ENCODE peak calls at places on chromosomes 4 and X, in nine cellular contexts. One of them, this sample, is unnamed.
A peak's percentile ranks its signal among the peaks of the same experiment; 100 is the strongest.

GRCh38 chr4:87014284-87014782 is 79.5 kb downstream of the AFF1 start:
- DNase-seq in adipocyte: peak; percentile 74
- DNase-seq in GM23248: peak; percentile 51
- DNase-seq in fibroblast of lung: no peak
- DNase-seq in IMR-90: peak; percentile 39
- DNase-seq in mesendoderm: no peak
- DNase-seq in MM.1S: no peak
- DNase-seq in H9: no peak
- DNase-seq in H1: no peak
- DNase-seq in this sample: peak; percentile 14

GRCh38 chr4:7761720-7762119 is 177.9 kb downstream of the AFAP1 start:
- DNase-seq in H9: peak; percentile 80
- DNase-seq in mesendoderm: peak; percentile 74
- DNase-seq in H1: peak; percentile 83
- DNase-seq in MM.1S: peak; percentile 31
- DNase-seq in IMR-90: peak; percentile 34
- DNase-seq in fibroblast of lung: peak; percentile 50
- DNase-seq in adipocyte: peak; percentile 54
- DNase-seq in GM23248: peak; percentile 75
- DNase-seq in this sample: peak; percentile 27

GRCh38 chrX:150372756-150373155 is 9.6 kb downstream of the MAMLD1 start:
- DNase-seq in H9: no peak
- DNase-seq in mesendoderm: no peak
- DNase-seq in IMR-90: no peak
- DNase-seq in adipocyte: no peak
- DNase-seq in MM.1S: no peak
- DNase-seq in GM23248: no peak
- DNase-seq in fibroblast of lung: no peak
- DNase-seq in H1: no peak
- DNase-seq in this sample: no peak

GRCh38 chr4:151227731-151228130 is 49.2 kb upstream of the PRSS48 start:
- DNase-seq in H9: no peak
- DNase-seq in GM23248: peak; percentile 93
- DNase-seq in H1: no peak
- DNase-seq in adipocyte: peak; percentile 94
- DNase-seq in mesendoderm: peak; percentile 57
- DNase-seq in fibroblast of lung: peak; percentile 85
- DNase-seq in IMR-90: peak; percentile 78
- DNase-seq in MM.1S: no peak
- DNase-seq in this sample: peak; percentile 35

GRCh38 chrX:148193759-148194158 is 212.6 kb downstream of the FMR1NB start:
- DNase-seq in MM.1S: no peak
- DNase-seq in adipocyte: no peak
- DNase-seq in fibroblast of lung: no peak
- DNase-seq in mesendoderm: peak; percentile 41
- DNase-seq in H1: no peak
- DNase-seq in H9: no peak
- DNase-seq in IMR-90: no peak
- DNase-seq in GM23248: no peak
- DNase-seq in this sample: no peak

GRCh38 chr4:120261117-120261516 is 194.5 kb upstream of the MAD2L1 start:
- DNase-seq in IMR-90: no peak
- DNase-seq in H9: no peak
- DNase-seq in adipocyte: no peak
- DNase-seq in fibroblast of lung: no peak
- DNase-seq in mesendoderm: no peak
- DNase-seq in GM23248: no peak
- DNase-seq in H1: no peak
- DNase-seq in MM.1S: no peak
- DNase-seq in this sample: no peak

GRCh38 chr4:53706422-53707032 is 115.2 kb upstream of the LNX1 start:
- DNase-seq in IMR-90: peak; percentile 71
- DNase-seq in GM23248: peak; percentile 79
- DNase-seq in adipocyte: peak; percentile 89
- DNase-seq in MM.1S: peak; percentile 66
- DNase-seq in fibroblast of lung: peak; percentile 54
- DNase-seq in mesendoderm: peak; percentile 74
- DNase-seq in H9: no peak
- DNase-seq in H1: no peak
- DNase-seq in this sample: peak; percentile 87

GRCh38 chrX:44224760-44225159 is 118.7 kb downstream of the EFHC2 start:
- DNase-seq in adipocyte: no peak
- DNase-seq in fibroblast of lung: no peak
- DNase-seq in MM.1S: no peak
- DNase-seq in H1: no peak
- DNase-seq in IMR-90: no peak
- DNase-seq in GM23248: no peak
- DNase-seq in mesendoderm: no peak
- DNase-seq in H9: no peak
- DNase-seq in this sample: no peak

GRCh38 chr4:3911252-3911856 is 145.2 kb downstream of the ADRA2C start:
- DNase-seq in fibroblast of lung: no peak
- DNase-seq in MM.1S: no peak
- DNase-seq in GM23248: no peak
- DNase-seq in adipocyte: no peak
- DNase-seq in H1: no peak
- DNase-seq in H9: no peak
- DNase-seq in mesendoderm: no peak
- DNase-seq in IMR-90: no peak
- DNase-seq in this sample: no peak

GRCh38 chr4:117135634-117136354 is 50.4 kb upstream of the TRAM1L1 start:
- DNase-seq in adipocyte: no peak
- DNase-seq in H9: no peak
- DNase-seq in MM.1S: peak; percentile 13
- DNase-seq in mesendoderm: peak; percentile 36
- DNase-seq in GM23248: no peak
- DNase-seq in fibroblast of lung: peak; percentile 8
- DNase-seq in IMR-90: no peak
- DNase-seq in H1: no peak
- DNase-seq in this sample: peak; percentile 42

GRCh38 chr4:148092316-148093014 is 349.7 kb downstream of the NR3C2 start:
- DNase-seq in GM23248: no peak
- DNase-seq in adipocyte: no peak
- DNase-seq in mesendoderm: no peak
- DNase-seq in fibroblast of lung: peak; percentile 25
- DNase-seq in MM.1S: no peak
- DNase-seq in H1: no peak
- DNase-seq in IMR-90: peak; percentile 21
- DNase-seq in H9: no peak
- DNase-seq in this sample: no peak

GRCh38 chr4:163527172-163527571 is 32.7 kb downstream of the TMA16 start:
- DNase-seq in MM.1S: no peak
- DNase-seq in H1: no peak
- DNase-seq in mesendoderm: no peak
- DNase-seq in IMR-90: no peak
- DNase-seq in GM23248: no peak
- DNase-seq in H9: no peak
- DNase-seq in fibroblast of lung: no peak
- DNase-seq in adipocyte: no peak
- DNase-seq in this sample: no peak

GRCh38 chr4:67885727-67886126 is 1.9 kb upstream of the TMPRSS11D start:
- DNase-seq in fibroblast of lung: peak; percentile 97
- DNase-seq in mesendoderm: peak; percentile 59
- DNase-seq in IMR-90: peak; percentile 98
- DNase-seq in MM.1S: no peak
- DNase-seq in GM23248: peak; percentile 96
- DNase-seq in adipocyte: peak; percentile 76
- DNase-seq in H1: no peak
- DNase-seq in H9: no peak
- DNase-seq in this sample: peak; percentile 94

GRCh38 chr4:139316733-139317132 is 14.5 kb upstream of the NDUFC1 start:
- DNase-seq in H1: no peak
- DNase-seq in mesendoderm: no peak
- DNase-seq in adipocyte: no peak
- DNase-seq in MM.1S: no peak
- DNase-seq in IMR-90: no peak
- DNase-seq in H9: no peak
- DNase-seq in fibroblast of lung: no peak
- DNase-seq in GM23248: no peak
- DNase-seq in this sample: no peak

GRCh38 chrX:16851421-16851820 is 18.7 kb downstream of the RBBP7 start:
- DNase-seq in adipocyte: peak; percentile 44
- DNase-seq in GM23248: peak; percentile 48
- DNase-seq in H1: no peak
- DNase-seq in fibroblast of lung: no peak
- DNase-seq in H9: no peak
- DNase-seq in MM.1S: no peak
- DNase-seq in IMR-90: peak; percentile 27
- DNase-seq in mesendoderm: no peak
- DNase-seq in this sample: no peak

GRCh38 chr4:133058701-133059100 is 90.4 kb upstream of the PCDH10 start:
- DNase-seq in H1: no peak
- DNase-seq in GM23248: no peak
- DNase-seq in adipocyte: peak; percentile 29
- DNase-seq in fibroblast of lung: peak; percentile 1
- DNase-seq in MM.1S: no peak
- DNase-seq in H9: peak; percentile 28
- DNase-seq in mesendoderm: peak; percentile 63
- DNase-seq in IMR-90: no peak
- DNase-seq in this sample: no peak

GRCh38 chrX:71871367-71871766 is 39.3 kb upstream of the NHSL2 start:
- DNase-seq in adipocyte: no peak
- DNase-seq in fibroblast of lung: peak; percentile 89
- DNase-seq in GM23248: peak; percentile 51
- DNase-seq in MM.1S: no peak
- DNase-seq in mesendoderm: peak; percentile 45
- DNase-seq in H9: no peak
- DNase-seq in IMR-90: peak; percentile 31
- DNase-seq in H1: no peak
- DNase-seq in this sample: peak; percentile 32

GRCh38 chr4:102420563-102421221 is 75.4 kb upstream of the SLC39A8 start:
- DNase-seq in GM23248: peak; percentile 54
- DNase-seq in fibroblast of lung: no peak
- DNase-seq in MM.1S: no peak
- DNase-seq in mesendoderm: no peak
- DNase-seq in H1: no peak
- DNase-seq in H9: no peak
- DNase-seq in adipocyte: peak; percentile 59
- DNase-seq in IMR-90: peak; percentile 26
- DNase-seq in this sample: peak; percentile 60

GRCh38 chrX:116490091-116490490 is 27.3 kb upstream of the CT83 start:
- DNase-seq in MM.1S: no peak
- DNase-seq in H1: no peak
- DNase-seq in adipocyte: peak; percentile 35
- DNase-seq in H9: no peak
- DNase-seq in IMR-90: no peak
- DNase-seq in mesendoderm: no peak
- DNase-seq in fibroblast of lung: no peak
- DNase-seq in GM23248: peak; percentile 19
- DNase-seq in this sample: peak; percentile 32

GRCh38 chr4:76982638-76983579 is 33.4 kb downstream of the SEPTIN11 start:
- DNase-seq in GM23248: peak; percentile 31
- DNase-seq in adipocyte: peak; percentile 54
- DNase-seq in mesendoderm: no peak
- DNase-seq in IMR-90: peak; percentile 54
- DNase-seq in H1: no peak
- DNase-seq in MM.1S: peak; percentile 72
- DNase-seq in H9: no peak
- DNase-seq in fibroblast of lung: peak; percentile 64
- DNase-seq in this sample: no peak
- H3K9ac ChIP-seq in GM23248: peak overlapping the region; percentile 78
- H3K9ac ChIP-seq in adipocyte: peak overlapping the region; percentile 22
- H3K9ac ChIP-seq in mesendoderm: no peak overlapping the region
- H3K9ac ChIP-seq in IMR-90: peak overlapping the region; percentile 15
- H3K9ac ChIP-seq in H1: no peak overlapping the region
- H3K9ac ChIP-seq in MM.1S: peak overlapping the region; percentile 1
- H3K9ac ChIP-seq in H9: no peak overlapping the region
- H3K9ac ChIP-seq in fibroblast of lung: no peak overlapping the region
- H3K9ac ChIP-seq in this sample: no peak overlapping the region

GRCh38 chr4:83112678-83113428 is 1.7 kb downstream of the PLAC8 start:
- DNase-seq in GM23248: peak; percentile 13
- DNase-seq in adipocyte: peak; percentile 54
- DNase-seq in mesendoderm: no peak
- DNase-seq in fibroblast of lung: peak; percentile 78
- DNase-seq in IMR-90: peak; percentile 12
- DNase-seq in H1: no peak
- DNase-seq in H9: no peak
- DNase-seq in MM.1S: peak; percentile 17
- DNase-seq in this sample: no peak
- H3K9ac ChIP-seq in GM23248: no peak overlapping the region
- H3K9ac ChIP-seq in adipocyte: no peak overlapping the region
- H3K9ac ChIP-seq in mesendoderm: no peak overlapping the region
- H3K9ac ChIP-seq in fibroblast of lung: no peak overlapping the region
- H3K9ac ChIP-seq in IMR-90: no peak overlapping the region
- H3K9ac ChIP-seq in H1: no peak overlapping the region
- H3K9ac ChIP-seq in H9: no peak overlapping the region
- H3K9ac ChIP-seq in MM.1S: peak overlapping the region; percentile 28
- H3K9ac ChIP-seq in this sample: no peak overlapping the region

DNA sequence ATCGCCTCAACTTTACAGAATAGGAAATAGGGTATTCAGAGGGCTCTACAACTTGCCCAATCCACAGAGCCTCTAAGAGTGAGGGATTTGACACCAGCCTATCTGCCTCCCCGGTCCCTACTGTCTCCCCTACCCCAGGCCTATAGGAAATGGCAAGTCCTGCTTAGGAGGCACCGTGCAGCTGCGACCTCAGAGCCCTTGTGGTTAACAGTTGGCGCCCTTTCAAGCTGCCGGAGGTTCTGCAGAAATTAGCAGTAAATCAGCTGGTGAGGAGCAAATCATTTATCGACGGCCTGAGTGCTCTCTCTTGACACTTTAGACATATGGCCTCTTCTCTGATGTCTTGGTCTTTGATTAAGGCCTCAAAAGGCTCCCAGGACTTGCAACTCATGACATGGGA is 96.9 kb downstream of the CLNK start:
- DNase-seq in IMR-90: no peak
- DNase-seq in H1: no peak
- DNase-seq in adipocyte: no peak
- DNase-seq in MM.1S: no peak
- DNase-seq in GM23248: no peak
- DNase-seq in H9: no peak
- DNase-seq in fibroblast of lung: peak; percentile 45
- DNase-seq in mesendoderm: peak; percentile 81
- DNase-seq in this sample: no peak
- H3K9ac ChIP-seq in IMR-90: no peak overlapping the region
- H3K9ac ChIP-seq in H1: no peak overlapping the region
- H3K9ac ChIP-seq in adipocyte: no peak overlapping the region
- H3K9ac ChIP-seq in MM.1S: no peak overlapping the region
- H3K9ac ChIP-seq in GM23248: no peak overlapping the region
- H3K9ac ChIP-seq in H9: no peak overlapping the region
- H3K9ac ChIP-seq in fibroblast of lung: no peak overlapping the region
- H3K9ac ChIP-seq in mesendoderm: no peak overlapping the region
- H3K9ac ChIP-seq in this sample: no peak overlapping the region

DNA sequence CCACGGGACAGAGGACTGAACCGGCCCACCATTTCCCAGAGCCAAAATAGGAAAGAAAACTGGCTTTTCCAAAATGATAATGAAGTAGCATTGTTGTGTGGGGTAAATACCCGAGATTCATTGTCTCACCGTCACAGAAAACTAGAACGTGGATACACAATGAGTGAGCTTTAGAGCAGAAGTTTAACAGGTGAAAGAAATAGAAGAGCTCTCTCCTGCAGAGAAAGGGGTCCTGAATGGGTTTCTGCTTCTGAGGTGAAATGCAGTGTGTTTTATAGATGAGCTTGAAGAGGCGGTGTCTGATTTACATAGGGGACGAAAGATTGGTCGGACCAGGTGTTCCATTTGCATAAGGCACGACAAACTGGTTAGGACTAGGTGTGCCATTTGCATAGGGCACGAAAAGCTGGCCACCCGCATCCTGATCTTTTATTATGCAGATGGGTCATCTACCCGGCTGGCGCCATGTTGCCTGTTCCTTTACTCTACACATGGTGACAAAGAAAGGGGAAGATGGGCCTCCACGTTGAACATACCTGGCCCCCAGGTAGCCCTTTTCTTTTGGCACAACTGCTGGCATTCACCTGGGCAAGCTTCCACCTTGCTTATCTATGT is 118.1 kb downstream of the ATXN3L start:
- DNase-seq in fibroblast of lung: no peak
- DNase-seq in mesendoderm: peak; percentile 18
- DNase-seq in H9: peak; percentile 85
- DNase-seq in IMR-90: no peak
- DNase-seq in MM.1S: no peak
- DNase-seq in adipocyte: no peak
- DNase-seq in GM23248: no peak
- DNase-seq in H1: peak; percentile 46
- DNase-seq in this sample: no peak
- H3K9ac ChIP-seq in fibroblast of lung: no peak overlapping the region
- H3K9ac ChIP-seq in mesendoderm: no peak overlapping the region
- H3K9ac ChIP-seq in H9: peak overlapping the region; percentile 15
- H3K9ac ChIP-seq in IMR-90: no peak overlapping the region
- H3K9ac ChIP-seq in MM.1S: no peak overlapping the region
- H3K9ac ChIP-seq in adipocyte: no peak overlapping the region
- H3K9ac ChIP-seq in GM23248: no peak overlapping the region
- H3K9ac ChIP-seq in H1: no peak overlapping the region
- H3K9ac ChIP-seq in this sample: no peak overlapping the region